ENCODE peak calls at places on chromosomes 2 and 18, in eight cellular contexts. P is BE2C; D is lower lobe of right lung; C is H4; F is H7; K is ELR; G is germinal center; M is activated naive CD4-positive, alpha-beta T cell. I is an unnamed sample.

GRCh38 chr2:217394510-217395351 is 534.9 kb upstream of the TNP1 start:
- DNase-seq in C (peak; percentile 19), D (no peak), F (no peak), G (no peak), P (no peak), K (peak; percentile 30), M (no peak), I (no peak)

GRCh38 chr2:162244559-162245031 is 1.4 kb upstream of the FAP start:
- DNase-seq in F (no peak), K (peak; percentile 96), C (peak; percentile 69), D (peak; percentile 52), P (no peak), G (no peak), M (no peak), I (no peak)

GRCh38 chr18:55585050-55585449 is 2.9 kb downstream of the TCF4 start:
- DNase-seq in D (no peak), C (no peak), P (no peak), G (no peak), M (no peak), K (peak; percentile 4), F (no peak), I (no peak)

GRCh38 chr2:69582582-69583176 is 60.9 kb downstream of the AAK1 start:
- DNase-seq in M (no peak), F (no peak), K (peak; percentile 50), G (no peak), P (no peak), C (no peak), D (no peak), I (no peak)

GRCh38 chr2:126751477-126751876 is 95.5 kb downstream of the GYPC start:
- DNase-seq in F (no peak), C (no peak), M (no peak), P (no peak), D (no peak), K (no peak), G (no peak), I (no peak)

GRCh38 chr2:144162652-144163051 is 357.3 kb downstream of the ZEB2 start:
- DNase-seq in D (no peak), M (no peak), K (no peak), F (peak; percentile 6), P (no peak), G (peak; percentile 37), C (peak; percentile 14), I (no peak)

GRCh38 chr2:45932278-45932975 is 281.0 kb downstream of the PRKCE start:
- DNase-seq in K (peak; percentile 56), M (no peak), G (no peak), P (no peak), D (no peak), C (no peak), F (no peak), I (no peak)

GRCh38 chr2:120762341-120763061 is 26.8 kb downstream of the GLI2 start:
- DNase-seq in K (no peak), D (peak; percentile 23), F (no peak), P (no peak), C (no peak), M (no peak), G (no peak), I (no peak)

GRCh38 chr2:84971799-84972790 is 1.1 kb downstream of the KCMF1 start:
- DNase-seq in P (peak; percentile 43), D (peak; percentile 75), C (no peak), K (peak; percentile 57), G (peak; percentile 79), F (no peak), M (peak; percentile 41), I (peak; percentile 33)

GRCh38 chr18:79940126-79940813 is 11.2 kb downstream of the SLC66A2 start:
- DNase-seq in D (peak; percentile 22), K (no peak), F (no peak), G (no peak), C (no peak), P (no peak), M (no peak), I (no peak)

GRCh38 chr2:96116879-96117533 is 635 bp upstream of the ADRA2B start:
- DNase-seq in M (peak; percentile 26), G (peak; percentile 88), C (no peak), K (peak; percentile 60), P (peak; percentile 59), D (peak; percentile 65), F (peak; percentile 98), I (no peak)

GRCh38 chr2:20370191-20370590 is 19.5 kb upstream of the PUM2 start:
- DNase-seq in G (no peak), K (no peak), P (no peak), C (no peak), F (no peak), M (no peak), D (no peak), I (no peak)

GRCh38 chr2:100397976-100398375 is 19.5 kb downstream of the CHST10 start:
- DNase-seq in M (no peak), P (no peak), K (no peak), G (no peak), D (no peak), C (no peak), F (peak; percentile 5), I (no peak)

GRCh38 chr18:77320960-77321559 is 71.4 kb downstream of the GALR1 start:
- DNase-seq in C (no peak), M (no peak), G (no peak), F (no peak), K (no peak), D (no peak), P (no peak), I (no peak)

GRCh38 chr2:15948704-15948957 is 8.3 kb downstream of the MYCN start:
- DNase-seq in D (no peak), G (no peak), F (no peak), C (no peak), P (no peak), M (no peak), K (no peak), I (peak; percentile 95)

GRCh38 chr2:182767578-182767977 is 51.5 kb downstream of the DNAJC10 start:
- DNase-seq in K (peak; percentile 55), M (no peak), P (no peak), C (peak; percentile 36), D (no peak), G (no peak), F (peak; percentile 9), I (peak; percentile 23)